ENCODE peak calls at places on chromosomes 1 and 21, in ten cellular contexts. One of them, this sample, is unnamed.

GRCh38 chr1:74412244-74412643 is 100.2 kb downstream of the LRRC53 start:
- DNase-seq in AG10803: no peak
- DNase-seq in GM12865: no peak
- DNase-seq in adipocyte: no peak
- DNase-seq in PC-9: no peak
- DNase-seq in heart right ventricle: no peak
- DNase-seq in upper lobe of right lung: no peak
- DNase-seq in IMR-90: peak
- DNase-seq in psoas muscle: no peak
- DNase-seq in PC-3: no peak
- DNase-seq in this sample: no peak

GRCh38 chr1:155640367-155640766 is 30.3 kb downstream of the MSTO1 start:
- DNase-seq in heart right ventricle: no peak
- DNase-seq in PC-3: no peak
- DNase-seq in upper lobe of right lung: no peak
- DNase-seq in PC-9: no peak
- DNase-seq in AG10803: no peak
- DNase-seq in IMR-90: no peak
- DNase-seq in GM12865: no peak
- DNase-seq in adipocyte: no peak
- DNase-seq in psoas muscle: no peak
- DNase-seq in this sample: no peak

GRCh38 chr1:248802454-248802853 is 23.3 kb downstream of the SH3BP5L start:
- DNase-seq in IMR-90: no peak
- DNase-seq in AG10803: no peak
- DNase-seq in upper lobe of right lung: no peak
- DNase-seq in adipocyte: no peak
- DNase-seq in heart right ventricle: no peak
- DNase-seq in PC-9: no peak
- DNase-seq in psoas muscle: no peak
- DNase-seq in PC-3: no peak
- DNase-seq in GM12865: no peak
- DNase-seq in this sample: no peak

GRCh38 chr1:103110701-103111100 is 2.4 kb upstream of the COL11A1 start:
- DNase-seq in PC-3: no peak
- DNase-seq in adipocyte: no peak
- DNase-seq in upper lobe of right lung: no peak
- DNase-seq in PC-9: no peak
- DNase-seq in GM12865: no peak
- DNase-seq in AG10803: no peak
- DNase-seq in heart right ventricle: no peak
- DNase-seq in IMR-90: no peak
- DNase-seq in psoas muscle: no peak
- DNase-seq in this sample: no peak

GRCh38 chr1:30964706-30965105 is 56.1 kb upstream of the SDC3 start:
- DNase-seq in GM12865: no peak
- DNase-seq in PC-9: no peak
- DNase-seq in IMR-90: no peak
- DNase-seq in heart right ventricle: peak
- DNase-seq in upper lobe of right lung: no peak
- DNase-seq in adipocyte: no peak
- DNase-seq in AG10803: no peak
- DNase-seq in psoas muscle: no peak
- DNase-seq in PC-3: no peak
- DNase-seq in this sample: no peak

GRCh38 chr1:228922722-228923376 is 187.6 kb downstream of the RHOU start:
- DNase-seq in PC-9: no peak
- DNase-seq in PC-3: no peak
- DNase-seq in heart right ventricle: no peak
- DNase-seq in IMR-90: no peak
- DNase-seq in psoas muscle: no peak
- DNase-seq in adipocyte: no peak
- DNase-seq in AG10803: no peak
- DNase-seq in upper lobe of right lung: no peak
- DNase-seq in GM12865: no peak
- DNase-seq in this sample: no peak

GRCh38 chr21:31874817-31875216 is 2.0 kb downstream of the HUNK start:
- DNase-seq in IMR-90: no peak
- DNase-seq in psoas muscle: no peak
- DNase-seq in adipocyte: no peak
- DNase-seq in PC-9: no peak
- DNase-seq in upper lobe of right lung: no peak
- DNase-seq in AG10803: no peak
- DNase-seq in GM12865: no peak
- DNase-seq in PC-3: no peak
- DNase-seq in heart right ventricle: no peak
- DNase-seq in this sample: no peak

GRCh38 chr1:113095790-113096455 is 22.9 kb downstream of the LRIG2 start:
- DNase-seq in psoas muscle: no peak
- DNase-seq in IMR-90: no peak
- DNase-seq in heart right ventricle: no peak
- DNase-seq in adipocyte: no peak
- DNase-seq in AG10803: no peak
- DNase-seq in PC-3: no peak
- DNase-seq in PC-9: no peak
- DNase-seq in upper lobe of right lung: no peak
- DNase-seq in GM12865: no peak
- DNase-seq in this sample: no peak

GRCh38 chr1:62082456-62083363 is 111.9 kb upstream of the L1TD1 start:
- DNase-seq in heart right ventricle: no peak
- DNase-seq in PC-3: peak
- DNase-seq in PC-9: peak
- DNase-seq in GM12865: peak
- DNase-seq in psoas muscle: no peak
- DNase-seq in IMR-90: peak
- DNase-seq in adipocyte: peak
- DNase-seq in upper lobe of right lung: no peak
- DNase-seq in AG10803: peak
- DNase-seq in this sample: peak

GRCh38 chr1:224879404-224879803 is 50.1 kb upstream of the DNAH14 start:
- DNase-seq in IMR-90: peak
- DNase-seq in GM12865: no peak
- DNase-seq in upper lobe of right lung: no peak
- DNase-seq in adipocyte: peak
- DNase-seq in psoas muscle: no peak
- DNase-seq in AG10803: peak
- DNase-seq in PC-3: no peak
- DNase-seq in heart right ventricle: no peak
- DNase-seq in PC-9: no peak
- DNase-seq in this sample: no peak

GRCh38 chr21:28086861-28087581 is 905.7 kb downstream of the LTN1 start:
- DNase-seq in IMR-90: no peak
- DNase-seq in PC-3: no peak
- DNase-seq in psoas muscle: no peak
- DNase-seq in PC-9: no peak
- DNase-seq in GM12865: no peak
- DNase-seq in heart right ventricle: no peak
- DNase-seq in adipocyte: no peak
- DNase-seq in AG10803: no peak
- DNase-seq in upper lobe of right lung: no peak
- DNase-seq in this sample: no peak

GRCh38 chr21:42481169-42481568 is 14.9 kb downstream of the RSPH1 start:
- DNase-seq in GM12865: no peak
- DNase-seq in IMR-90: no peak
- DNase-seq in psoas muscle: no peak
- DNase-seq in AG10803: no peak
- DNase-seq in PC-3: no peak
- DNase-seq in heart right ventricle: no peak
- DNase-seq in adipocyte: no peak
- DNase-seq in PC-9: no peak
- DNase-seq in upper lobe of right lung: no peak
- DNase-seq in this sample: no peak

GRCh38 chr21:32682696-32683474 is 44.9 kb downstream of the SYNJ1 start:
- DNase-seq in heart right ventricle: no peak
- DNase-seq in upper lobe of right lung: no peak
- DNase-seq in IMR-90: no peak
- DNase-seq in PC-3: no peak
- DNase-seq in AG10803: no peak
- DNase-seq in psoas muscle: no peak
- DNase-seq in adipocyte: no peak
- DNase-seq in PC-9: no peak
- DNase-seq in GM12865: no peak
- DNase-seq in this sample: no peak

GRCh38 chr1:119713538-119714456 is 2.1 kb downstream of the PHGDH start:
- DNase-seq in adipocyte: peak
- DNase-seq in IMR-90: peak
- DNase-seq in GM12865: no peak
- DNase-seq in AG10803: peak
- DNase-seq in heart right ventricle: no peak
- DNase-seq in upper lobe of right lung: no peak
- DNase-seq in PC-9: no peak
- DNase-seq in PC-3: peak
- DNase-seq in psoas muscle: no peak
- DNase-seq in this sample: no peak

GRCh38 chr1:218112862-218113261 is 172.2 kb upstream of the RRP15 start:
- DNase-seq in GM12865: no peak
- DNase-seq in PC-9: no peak
- DNase-seq in AG10803: no peak
- DNase-seq in psoas muscle: no peak
- DNase-seq in upper lobe of right lung: no peak
- DNase-seq in IMR-90: no peak
- DNase-seq in adipocyte: no peak
- DNase-seq in heart right ventricle: no peak
- DNase-seq in PC-3: peak
- DNase-seq in this sample: no peak

DNA sequence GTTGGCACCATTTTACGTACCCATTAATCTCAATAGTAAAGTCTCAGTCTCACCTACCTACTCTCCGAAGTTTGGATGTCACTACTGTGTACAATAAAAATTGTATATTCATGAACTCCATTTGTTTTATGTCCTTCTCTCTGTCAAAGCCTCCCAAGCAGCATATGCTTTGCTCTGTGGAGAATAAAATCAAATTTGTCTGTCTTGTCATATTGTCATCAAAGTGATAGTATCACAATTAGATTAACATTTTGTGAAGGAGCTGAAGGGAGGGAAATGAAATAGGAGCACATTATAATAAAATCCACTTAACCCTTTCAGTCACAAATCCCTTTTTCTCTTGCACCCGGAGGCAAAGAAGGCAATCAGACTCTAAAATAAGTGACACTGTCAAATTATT is 177.1 kb upstream of the RRP15 start:
- DNase-seq in upper lobe of right lung: no peak
- DNase-seq in PC-9: no peak
- DNase-seq in adipocyte: no peak
- DNase-seq in heart right ventricle: no peak
- DNase-seq in GM12865: no peak
- DNase-seq in PC-3: no peak
- DNase-seq in AG10803: no peak
- DNase-seq in psoas muscle: no peak
- DNase-seq in IMR-90: no peak
- DNase-seq in this sample: no peak
- H3K4me3 ChIP-seq in upper lobe of right lung: no peak
- H3K4me3 ChIP-seq in PC-9: no peak
- H3K4me3 ChIP-seq in adipocyte: no peak
- H3K4me3 ChIP-seq in heart right ventricle: no peak
- H3K4me3 ChIP-seq in GM12865: no peak
- H3K4me3 ChIP-seq in PC-3: no peak
- H3K4me3 ChIP-seq in AG10803: no peak
- H3K4me3 ChIP-seq in psoas muscle: no peak
- H3K4me3 ChIP-seq in IMR-90: no peak
- H3K4me3 ChIP-seq in this sample: no peak

GRCh38 chr1:86382878-86383277 is 13.2 kb downstream of the ODF2L start:
- DNase-seq in GM12865: peak
- DNase-seq in heart right ventricle: no peak
- DNase-seq in psoas muscle: no peak
- DNase-seq in PC-9: no peak
- DNase-seq in adipocyte: peak
- DNase-seq in IMR-90: no peak
- DNase-seq in AG10803: peak
- DNase-seq in PC-3: no peak
- DNase-seq in upper lobe of right lung: no peak
- DNase-seq in this sample: no peak

GRCh38 chr1:86377341-86377740 is 18.8 kb downstream of the ODF2L start:
- DNase-seq in GM12865: peak
- DNase-seq in PC-3: no peak
- DNase-seq in upper lobe of right lung: no peak
- DNase-seq in psoas muscle: no peak
- DNase-seq in heart right ventricle: no peak
- DNase-seq in IMR-90: no peak
- DNase-seq in AG10803: no peak
- DNase-seq in adipocyte: no peak
- DNase-seq in PC-9: no peak
- DNase-seq in this sample: no peak

GRCh38 chr1:86381223-86381622 is 14.9 kb downstream of the ODF2L start:
- DNase-seq in upper lobe of right lung: no peak
- DNase-seq in GM12865: no peak
- DNase-seq in PC-9: no peak
- DNase-seq in PC-3: no peak
- DNase-seq in adipocyte: no peak
- DNase-seq in psoas muscle: no peak
- DNase-seq in IMR-90: no peak
- DNase-seq in heart right ventricle: no peak
- DNase-seq in AG10803: peak
- DNase-seq in this sample: no peak

GRCh38 chr1:86378813-86379212 is 17.3 kb downstream of the ODF2L start:
- DNase-seq in GM12865: no peak
- DNase-seq in heart right ventricle: no peak
- DNase-seq in PC-3: no peak
- DNase-seq in upper lobe of right lung: no peak
- DNase-seq in IMR-90: no peak
- DNase-seq in adipocyte: no peak
- DNase-seq in PC-9: no peak
- DNase-seq in AG10803: no peak
- DNase-seq in psoas muscle: no peak
- DNase-seq in this sample: no peak

GRCh38 chr1:86380257-86380861 is 15.8 kb downstream of the ODF2L start:
- DNase-seq in heart right ventricle: no peak
- DNase-seq in PC-3: peak
- DNase-seq in psoas muscle: no peak
- DNase-seq in GM12865: peak
- DNase-seq in AG10803: peak
- DNase-seq in PC-9: no peak
- DNase-seq in adipocyte: peak
- DNase-seq in IMR-90: peak
- DNase-seq in upper lobe of right lung: no peak
- DNase-seq in this sample: peak
- H3K4me3 ChIP-seq in heart right ventricle: no peak
- H3K4me3 ChIP-seq in PC-3: no peak
- H3K4me3 ChIP-seq in psoas muscle: peak
- H3K4me3 ChIP-seq in GM12865: peak
- H3K4me3 ChIP-seq in AG10803: no peak
- H3K4me3 ChIP-seq in PC-9: no peak
- H3K4me3 ChIP-seq in adipocyte: peak
- H3K4me3 ChIP-seq in IMR-90: no peak
- H3K4me3 ChIP-seq in upper lobe of right lung: peak
- H3K4me3 ChIP-seq in this sample: no peak

GRCh38 chr1:24735156-24735618 is 10.1 kb upstream of the CLIC4 start:
- DNase-seq in AG10803: peak
- DNase-seq in adipocyte: peak
- DNase-seq in PC-9: no peak
- DNase-seq in PC-3: no peak
- DNase-seq in heart right ventricle: no peak
- DNase-seq in IMR-90: no peak
- DNase-seq in psoas muscle: no peak
- DNase-seq in upper lobe of right lung: no peak
- DNase-seq in GM12865: no peak
- DNase-seq in this sample: no peak
- H3K4me3 ChIP-seq in AG10803: no peak
- H3K4me3 ChIP-seq in adipocyte: peak
- H3K4me3 ChIP-seq in PC-9: no peak
- H3K4me3 ChIP-seq in PC-3: no peak
- H3K4me3 ChIP-seq in heart right ventricle: no peak
- H3K4me3 ChIP-seq in IMR-90: no peak
- H3K4me3 ChIP-seq in psoas muscle: no peak
- H3K4me3 ChIP-seq in upper lobe of right lung: no peak
- H3K4me3 ChIP-seq in GM12865: no peak
- H3K4me3 ChIP-seq in this sample: no peak

GRCh38 chr1:209132736-209133467 is 450.6 kb upstream of the CAMK1G start:
- DNase-seq in AG10803: no peak
- DNase-seq in IMR-90: no peak
- DNase-seq in adipocyte: peak
- DNase-seq in psoas muscle: no peak
- DNase-seq in GM12865: no peak
- DNase-seq in heart right ventricle: no peak
- DNase-seq in PC-3: no peak
- DNase-seq in PC-9: no peak
- DNase-seq in upper lobe of right lung: no peak
- DNase-seq in this sample: no peak
- H3K4me3 ChIP-seq in AG10803: no peak
- H3K4me3 ChIP-seq in IMR-90: no peak
- H3K4me3 ChIP-seq in adipocyte: no peak
- H3K4me3 ChIP-seq in psoas muscle: no peak
- H3K4me3 ChIP-seq in GM12865: no peak
- H3K4me3 ChIP-seq in heart right ventricle: no peak
- H3K4me3 ChIP-seq in PC-3: no peak
- H3K4me3 ChIP-seq in PC-9: no peak
- H3K4me3 ChIP-seq in upper lobe of right lung: no peak
- H3K4me3 ChIP-seq in this sample: no peak

This sample was measured in Jurkat, Clone E6-1.